ENCODE peak calls at places on chromosomes 4 and X, in seven cellular contexts. O is fibroblast of pulmonary artery, U is fibroblast of mammary gland, E is epithelial cell of esophagus, R is ovary, S is AG10803, T is AG04449. G is an unnamed sample.

GRCh38 chr4:185209031-185209851 is at the start of gene SNX25:
- DNase-seq in O (peak), U (peak), E (peak), R (peak), S (peak), T (no peak), G (peak)

GRCh38 chr4:24664956-24665355 is 80.6 kb upstream of the DHX15 start:
- DNase-seq in O (peak), U (peak), E (no peak), R (no peak), S (peak), T (no peak), G (no peak)

GRCh38 chr4:48343531-48343930 is 2.2 kb downstream of the SLAIN2 start:
- DNase-seq in O (peak), U (peak), E (peak), R (no peak), S (peak), T (no peak), G (no peak)

GRCh38 chr4:110164856-110165255 is 33.6 kb downstream of the ELOVL6 start:
- DNase-seq in O (no peak), U (no peak), E (peak), R (no peak), S (no peak), T (no peak), G (no peak)

GRCh38 chr4:90137545-90137944 is 10.4 kb downstream of the CCSER1 start:
- DNase-seq in O (no peak), U (no peak), E (peak), R (no peak), S (no peak), T (no peak), G (no peak)

GRCh38 chrX:8673211-8673610 is 58.7 kb downstream of the ANOS1 start:
- DNase-seq in O (peak), U (peak), E (no peak), R (no peak), S (no peak), T (no peak), G (no peak)

GRCh38 chrX:103376979-103377324 is 614 bp downstream of the BEX3 start:
- DNase-seq in O (peak), U (no peak), E (no peak), R (no peak), S (no peak), T (no peak), G (peak)

GRCh38 chr4:38365748-38366310 is 298.2 kb upstream of the KLF3 start:
- DNase-seq in O (no peak), U (no peak), E (no peak), R (no peak), S (no peak), T (no peak), G (no peak)

GRCh38 chrX:115689931-115690330 is 129.0 kb downstream of the PLS3 start:
- DNase-seq in O (peak), U (peak), E (no peak), R (no peak), S (peak), T (no peak), G (no peak)

GRCh38 chr4:4849106-4849505 is 10.4 kb upstream of the MSX1 start:
- DNase-seq in O (no peak), U (no peak), E (no peak), R (no peak), S (no peak), T (no peak), G (peak)

GRCh38 chr4:87121332-87122065 is 98.9 kb downstream of the KLHL8 start:
- DNase-seq in O (no peak), U (peak), E (peak), R (no peak), S (peak), T (no peak), G (no peak)

GRCh38 chrX:13734278-13735172 is at the start of the genes OFD1 and TRAPPC2:
- DNase-seq in O (peak), U (peak), E (peak), R (peak), S (peak), T (peak), G (peak)

GRCh38 chrX:84467898-84468297 is 34.4 kb downstream of the HDX start:
- DNase-seq in O (no peak), U (no peak), E (no peak), R (no peak), S (no peak), T (no peak), G (no peak)

GRCh38 chr4:168743576-168743975 is 246.7 kb downstream of the PALLD start:
- DNase-seq in O (peak), U (peak), E (no peak), R (peak), S (peak), T (no peak), G (no peak)

GRCh38 chr4:140652601-140653000 is 83.8 kb upstream of the UCP1 start:
- DNase-seq in O (no peak), U (no peak), E (no peak), R (no peak), S (no peak), T (no peak), G (no peak)

GRCh38 chr4:55819634-55820033 is at the start of gene EXOC1L:
- DNase-seq in O (peak), U (peak), E (no peak), R (peak), S (no peak), T (no peak), G (peak)
- TF ChIP-seq CTCF in O (peak), U (no peak), E (no peak), R (no peak), S (no peak), T (no peak), G (no peak)

GRCh38 chr4:63937961-63938360 is 471.3 kb downstream of the TECRL start:
- DNase-seq in O (peak), U (no peak), E (no peak), R (no peak), S (no peak), T (no peak), G (no peak)
- H3K4me3 ChIP-seq in O (no peak), U (no peak), E (no peak), R (peak), S (no peak), T (no peak), G (no peak)

GRCh38 chr4:10546-10870 is 42.6 kb upstream of the ZNF595 start:
- DNase-seq in O (no peak), U (no peak), E (no peak), R (no peak), S (no peak), T (no peak), G (no peak)
- TF ChIP-seq CTCF in O (no peak), U (no peak), E (no peak), R (no peak), S (no peak), T (no peak), G (no peak)

GRCh38 chr4:74366367-74366891 is 1.5 kb downstream of the EREG start:
- DNase-seq in O (no peak), U (no peak), E (peak), R (no peak), S (no peak), T (no peak), G (no peak)
- H3K4me3 ChIP-seq in O (peak), U (peak), E (peak), R (no peak), S (no peak), T (no peak), G (no peak)

DNA sequence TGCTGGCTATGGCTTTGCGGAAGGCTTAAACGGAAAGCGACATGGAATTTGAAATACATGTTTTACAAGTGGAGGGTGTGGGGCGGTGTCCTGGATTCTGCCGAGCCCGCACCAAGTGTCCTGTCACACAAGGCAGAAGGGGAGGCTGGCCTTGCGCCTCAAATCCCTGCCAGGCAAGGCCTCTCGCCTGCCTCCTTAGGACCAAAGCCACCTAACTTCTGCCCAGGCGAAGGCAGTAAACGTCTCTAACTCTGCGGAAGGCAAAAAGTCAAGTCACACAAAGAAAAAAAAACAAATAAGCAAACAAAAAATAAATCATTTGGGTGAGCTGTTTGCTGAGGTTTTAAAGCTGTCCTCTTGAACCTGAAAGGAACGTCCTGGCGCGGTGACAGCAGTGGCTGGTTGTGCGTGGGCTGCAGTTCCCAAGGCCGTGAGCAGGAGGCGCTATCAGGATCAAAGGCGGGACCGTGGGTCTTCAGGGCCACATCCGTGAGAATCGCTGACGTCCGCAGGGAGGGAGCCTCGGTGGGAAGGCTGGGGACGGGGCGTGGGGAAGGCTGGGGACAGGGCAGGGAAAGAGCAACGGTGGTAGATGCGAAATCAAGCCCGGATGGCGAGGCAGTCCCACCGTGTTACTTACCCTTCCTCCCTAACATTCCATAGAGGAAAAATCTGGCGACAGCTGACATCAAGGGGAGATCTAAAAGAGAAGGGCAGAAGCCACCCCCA is 99.1 kb downstream of the TRAPPC11 start:
- DNase-seq in O (peak), U (peak), E (no peak), R (no peak), S (no peak), T (no peak), G (peak)
- TF ChIP-seq CTCF in O (peak), U (peak), E (peak), R (no peak), S (peak), T (peak), G (no peak)

G was measured in psoas muscle.